ENCODE peak calls at places on chromosomes 5 and 9, in six cellular contexts. One of them, this sample, is unnamed.
A peak's percentile ranks its signal among the peaks of the same experiment; 100 is the strongest.

GRCh38 chr5:167797933-167798332 is 493.5 kb upstream of the WWC1 start:
- DNase-seq in GM12878: no peak
- DNase-seq in H1: no peak
- DNase-seq in GM12891: no peak
- DNase-seq in K562: no peak
- DNase-seq in HepG2: no peak
- DNase-seq in this sample: no peak

GRCh38 chr5:151470440-151470839 is 23.0 kb downstream of the SLC36A1 start:
- DNase-seq in GM12891: no peak
- DNase-seq in K562: no peak
- DNase-seq in H1: no peak
- DNase-seq in GM12878: no peak
- DNase-seq in HepG2: no peak
- DNase-seq in this sample: no peak

GRCh38 chr9:36831381-36832231 is 202.5 kb downstream of the PAX5 start:
- DNase-seq in H1: no peak
- DNase-seq in GM12891: no peak
- DNase-seq in HepG2: no peak
- DNase-seq in GM12878: no peak
- DNase-seq in K562: no peak
- DNase-seq in this sample: no peak

GRCh38 chr5:1014781-1015221 is 6.2 kb downstream of the NKD2 start:
- DNase-seq in GM12878: no peak
- DNase-seq in K562: no peak
- DNase-seq in HepG2: no peak
- DNase-seq in H1: no peak
- DNase-seq in GM12891: no peak
- DNase-seq in this sample: no peak

GRCh38 chr5:149749481-149750365 is 19.6 kb downstream of the PPARGC1B start:
- DNase-seq in GM12891: no peak
- DNase-seq in GM12878: no peak
- DNase-seq in H1: no peak
- DNase-seq in K562: no peak
- DNase-seq in HepG2: peak; percentile 41
- DNase-seq in this sample: no peak

GRCh38 chr9:120486347-120486746 is 93.6 kb downstream of the CDK5RAP2 start:
- DNase-seq in GM12891: no peak
- DNase-seq in GM12878: no peak
- DNase-seq in H1: no peak
- DNase-seq in K562: no peak
- DNase-seq in HepG2: no peak
- DNase-seq in this sample: no peak

GRCh38 chr5:77733130-77733529 is 43.0 kb downstream of the TBCA start:
- DNase-seq in H1: no peak
- DNase-seq in GM12891: no peak
- DNase-seq in GM12878: no peak
- DNase-seq in HepG2: no peak
- DNase-seq in K562: no peak
- DNase-seq in this sample: no peak

GRCh38 chr9:26850995-26851394 is 41.6 kb downstream of the CAAP1 start:
- DNase-seq in H1: no peak
- DNase-seq in HepG2: no peak
- DNase-seq in GM12878: no peak
- DNase-seq in GM12891: no peak
- DNase-seq in K562: no peak
- DNase-seq in this sample: no peak

GRCh38 chr9:114281421-114282103 is 41.3 kb upstream of the ORM1 start:
- DNase-seq in K562: no peak
- DNase-seq in HepG2: no peak
- DNase-seq in GM12878: no peak
- DNase-seq in GM12891: no peak
- DNase-seq in H1: peak; percentile 40
- DNase-seq in this sample: no peak

GRCh38 chr5:93277001-93277400 is 304.0 kb downstream of the NR2F1-AS1 start:
- DNase-seq in K562: no peak
- DNase-seq in GM12878: no peak
- DNase-seq in HepG2: no peak
- DNase-seq in GM12891: no peak
- DNase-seq in H1: no peak
- DNase-seq in this sample: no peak

GRCh38 chr5:104977530-104977929 is 1414.9 kb upstream of the NUDT12 start:
- DNase-seq in GM12878: no peak
- DNase-seq in GM12891: no peak
- DNase-seq in H1: no peak
- DNase-seq in K562: no peak
- DNase-seq in HepG2: peak; percentile 1
- DNase-seq in this sample: no peak

GRCh38 chr5:174667526-174667925 is 56.9 kb upstream of the MSX2 start:
- DNase-seq in GM12878: no peak
- DNase-seq in GM12891: no peak
- DNase-seq in H1: no peak
- DNase-seq in HepG2: no peak
- DNase-seq in K562: no peak
- DNase-seq in this sample: no peak

GRCh38 chr5:172085738-172086137 is 79.3 kb upstream of the FBXW11 start:
- DNase-seq in GM12891: no peak
- DNase-seq in HepG2: no peak
- DNase-seq in H1: no peak
- DNase-seq in GM12878: no peak
- DNase-seq in K562: no peak
- DNase-seq in this sample: no peak

GRCh38 chr9:125867752-125868400 is 120.7 kb downstream of the PBX3 start:
- DNase-seq in GM12891: no peak
- DNase-seq in K562: no peak
- DNase-seq in GM12878: no peak
- DNase-seq in HepG2: no peak
- DNase-seq in H1: no peak
- DNase-seq in this sample: no peak

GRCh38 chr9:119044801-119045200 is 324.4 kb downstream of the BRINP1 start:
- DNase-seq in K562: no peak
- DNase-seq in GM12891: no peak
- DNase-seq in GM12878: no peak
- DNase-seq in H1: no peak
- DNase-seq in HepG2: no peak
- DNase-seq in this sample: no peak

GRCh38 chr9:38687389-38687842 is 32.5 kb downstream of the FAM240B start:
- DNase-seq in GM12891: peak; percentile 32
- DNase-seq in HepG2: peak; percentile 14
- DNase-seq in H1: no peak
- DNase-seq in GM12878: no peak
- DNase-seq in K562: peak; percentile 39
- DNase-seq in this sample: no peak

GRCh38 chr5:34771076-34771475 is 67.9 kb upstream of the TTC23L start:
- DNase-seq in K562: no peak
- DNase-seq in HepG2: no peak
- DNase-seq in GM12891: no peak
- DNase-seq in GM12878: no peak
- DNase-seq in H1: no peak
- DNase-seq in this sample: no peak

GRCh38 chr5:59097116-59097515 is 514.2 kb downstream of the RAB3C start:
- DNase-seq in H1: no peak
- DNase-seq in K562: no peak
- DNase-seq in GM12891: no peak
- DNase-seq in HepG2: no peak
- DNase-seq in GM12878: no peak
- DNase-seq in this sample: no peak

GRCh38 chr5:65830856-65831255 is 95.5 kb upstream of the ERBIN start:
- DNase-seq in GM12878: no peak
- DNase-seq in H1: no peak
- DNase-seq in GM12891: no peak
- DNase-seq in K562: no peak
- DNase-seq in HepG2: no peak
- DNase-seq in this sample: no peak

GRCh38 chr9:20437466-20437865 is 184.8 kb downstream of the MLLT3 start:
- DNase-seq in GM12878: no peak
- DNase-seq in GM12891: no peak
- DNase-seq in HepG2: no peak
- DNase-seq in H1: no peak
- DNase-seq in K562: no peak
- DNase-seq in this sample: no peak

GRCh38 chr9:97981828-97982164 is 1.3 kb upstream of the ANP32B start:
- DNase-seq in K562: no peak
- DNase-seq in H1: no peak
- DNase-seq in GM12878: no peak
- DNase-seq in HepG2: no peak
- DNase-seq in GM12891: no peak
- DNase-seq in this sample: no peak

GRCh38 chr9:97982191-97982718 is 886 bp upstream of the ANP32B start:
- DNase-seq in GM12891: no peak
- DNase-seq in H1: no peak
- DNase-seq in K562: no peak
- DNase-seq in HepG2: no peak
- DNase-seq in GM12878: no peak
- DNase-seq in this sample: no peak

GRCh38 chr9:97984188-97985057 is 1.3 kb downstream of the ANP32B start:
- DNase-seq in K562: peak; percentile 81
- DNase-seq in GM12891: peak; percentile 54
- DNase-seq in GM12878: peak; percentile 9
- DNase-seq in H1: peak; percentile 68
- DNase-seq in HepG2: peak; percentile 26
- DNase-seq in this sample: peak; percentile 63

GRCh38 chr9:97983524-97984187 is 515 bp downstream of the ANP32B start:
- DNase-seq in K562: peak; percentile 69
- DNase-seq in HepG2: no peak
- DNase-seq in GM12878: no peak
- DNase-seq in GM12891: peak; percentile 37
- DNase-seq in H1: peak; percentile 62
- DNase-seq in this sample: peak; percentile 42

DNA sequence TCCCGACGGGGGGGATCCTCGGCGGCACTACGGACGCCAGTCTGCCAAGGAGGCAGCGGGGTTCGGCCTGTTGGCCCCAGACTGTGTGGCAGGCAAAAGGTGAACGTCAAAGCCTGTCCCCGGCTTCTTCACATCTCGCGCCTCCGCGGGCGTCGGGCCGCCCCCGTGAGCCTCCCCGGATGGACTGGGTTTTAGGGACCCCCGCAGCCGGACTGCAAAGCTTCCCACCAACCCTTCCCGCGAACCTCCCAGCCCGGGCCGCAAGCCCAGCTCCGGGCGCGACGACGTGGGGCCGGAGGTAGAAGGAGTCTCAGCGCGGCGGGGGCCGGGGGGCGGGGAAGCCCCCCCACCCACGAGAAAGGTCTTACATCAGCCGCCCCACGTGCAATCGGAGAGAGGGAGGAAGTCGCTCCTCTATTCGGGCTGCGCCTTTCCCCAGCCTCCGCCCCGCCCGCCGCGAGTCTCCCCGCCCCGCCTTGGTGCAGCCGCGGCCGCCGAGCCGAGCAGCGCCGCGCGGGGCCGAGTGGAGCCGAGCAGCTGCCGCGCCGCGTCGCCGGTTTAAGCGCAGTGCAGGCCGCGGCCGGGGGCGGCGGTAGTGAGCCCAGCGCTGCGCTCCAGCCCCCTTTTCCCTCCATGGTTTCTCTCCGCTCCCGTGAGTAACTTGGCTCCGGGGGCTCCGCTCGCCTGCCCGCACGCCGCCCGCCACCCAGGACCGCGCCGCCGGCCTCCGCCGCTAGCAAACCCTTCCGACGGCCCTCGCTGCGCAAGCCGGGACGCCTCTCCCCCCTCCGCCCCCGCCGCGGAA is at the start of gene ANP32B:
- DNase-seq in GM12878: peak; percentile 44
- DNase-seq in K562: peak; percentile 85
- DNase-seq in GM12891: peak; percentile 80
- DNase-seq in H1: peak; percentile 94
- DNase-seq in HepG2: peak; percentile 67
- DNase-seq in this sample: peak; percentile 78
- TF ChIP-seq POLR2A in GM12878: peak; percentile 78
- TF ChIP-seq POLR2A in K562: peak; percentile 78
- TF ChIP-seq POLR2A in GM12891: no peak
- TF ChIP-seq POLR2A in H1: no peak
- TF ChIP-seq POLR2A in HepG2: peak; percentile 55
- TF ChIP-seq POLR2A in this sample: no peak

GRCh38 chr5:137304227-137304874 is 194.8 kb downstream of the SPOCK1 start:
- DNase-seq in K562: no peak
- DNase-seq in GM12891: no peak
- DNase-seq in H1: no peak
- DNase-seq in HepG2: no peak
- DNase-seq in GM12878: no peak
- DNase-seq in this sample: no peak
- TF ChIP-seq POLR2AphosphoS5 in K562: no peak
- TF ChIP-seq POLR2AphosphoS5 in GM12891: no peak
- TF ChIP-seq POLR2AphosphoS5 in H1: no peak
- TF ChIP-seq POLR2AphosphoS5 in HepG2: no peak
- TF ChIP-seq POLR2AphosphoS5 in GM12878: no peak
- TF ChIP-seq POLR2AphosphoS5 in this sample: no peak

DNA sequence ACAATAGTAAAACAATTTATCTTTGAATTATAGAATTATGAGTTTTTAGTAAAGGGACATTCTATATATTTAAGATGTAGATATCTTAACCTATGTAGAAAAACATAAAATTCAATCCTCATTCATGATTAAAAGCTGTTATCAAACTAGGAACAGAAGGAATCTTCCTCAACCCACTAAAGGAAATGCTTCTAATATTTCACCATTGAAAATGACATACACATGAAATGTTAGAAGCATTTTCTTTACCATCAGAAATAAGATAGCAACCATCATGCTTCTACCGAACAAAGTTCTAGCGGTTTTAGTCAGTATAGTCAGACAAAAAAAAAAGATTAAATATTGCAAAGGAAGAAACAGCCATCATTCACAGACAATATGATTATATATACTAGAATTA is 32.2 kb downstream of the SHOC1 start:
- DNase-seq in GM12878: no peak
- DNase-seq in GM12891: no peak
- DNase-seq in HepG2: no peak
- DNase-seq in K562: no peak
- DNase-seq in H1: no peak
- DNase-seq in this sample: no peak
- TF ChIP-seq TAF1 in GM12878: no peak
- TF ChIP-seq TAF1 in GM12891: no peak
- TF ChIP-seq TAF1 in HepG2: no peak
- TF ChIP-seq TAF1 in K562: no peak
- TF ChIP-seq TAF1 in H1: no peak
- TF ChIP-seq TAF1 in this sample: no peak

DNA sequence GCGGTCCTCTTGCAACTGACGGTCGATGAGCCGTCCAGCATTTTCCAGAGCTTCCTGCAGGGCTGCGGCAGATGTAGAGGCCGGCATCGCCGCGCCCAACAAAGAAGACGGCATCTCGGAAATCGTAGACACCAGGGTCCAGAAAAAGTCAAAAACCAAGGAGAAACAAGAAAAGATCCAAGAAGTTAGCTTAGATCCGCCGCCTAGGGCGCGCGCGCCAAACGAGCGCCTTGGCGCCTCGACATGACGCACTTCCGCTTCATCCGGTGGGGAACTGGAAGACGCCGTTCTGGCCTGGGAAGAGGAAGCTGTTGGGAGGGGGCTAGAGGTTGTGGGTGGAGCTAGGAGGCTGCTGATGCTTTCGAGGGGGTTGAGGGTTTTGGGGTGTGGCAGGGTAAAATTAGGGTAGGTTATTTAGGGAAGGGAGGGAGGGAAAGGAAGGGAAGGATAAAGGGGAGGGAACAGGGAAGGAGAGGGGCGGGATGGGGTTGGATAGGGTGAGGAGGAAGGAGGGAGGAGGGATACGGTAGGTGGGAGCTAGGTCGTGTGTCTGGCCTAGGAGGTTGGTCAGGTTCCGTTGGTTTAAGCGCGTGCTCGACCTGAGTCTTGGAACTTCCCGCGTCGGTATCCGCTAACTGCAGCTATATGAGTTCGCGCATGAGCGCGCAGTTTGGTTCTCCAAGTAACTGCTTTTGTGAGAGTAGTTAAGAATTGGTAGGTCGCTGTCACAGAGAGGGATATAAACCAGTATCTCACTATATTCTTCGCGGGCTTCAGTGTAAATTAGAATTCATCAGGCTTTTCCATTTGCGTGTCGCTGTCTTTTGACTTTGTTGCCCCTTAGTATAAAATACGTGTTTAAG is at the start of gene NUP155:
- DNase-seq in GM12891: peak; percentile 75
- DNase-seq in H1: peak; percentile 90
- DNase-seq in GM12878: peak; percentile 87
- DNase-seq in K562: peak; percentile 96
- DNase-seq in HepG2: peak; percentile 91
- DNase-seq in this sample: peak; percentile 78
- TF ChIP-seq POLR2A in GM12891: peak; percentile 94
- TF ChIP-seq POLR2A in H1: peak; percentile 92
- TF ChIP-seq POLR2A in GM12878: peak; percentile 92
- TF ChIP-seq POLR2A in K562: peak; percentile 98
- TF ChIP-seq POLR2A in HepG2: peak; percentile 61
- TF ChIP-seq POLR2A in this sample: peak; percentile 89

This sample was measured in GM12892.